ENCODE peak calls at places on chromosomes 3 and 15, in five cellular contexts. K, Y, J, Z and H are unnamed samples.

GRCh38 chr3:162338514-162338913 is 841.9 kb downstream of the OTOL1 start:
- DNase-seq in K (no peak), Y (no peak), J (no peak), Z (no peak), H (no peak)

GRCh38 chr15:65305144-65305758 is 774 bp downstream of the RNU5B-1 start:
- DNase-seq in K (no peak), Y (no peak), J (no peak), Z (no peak), H (peak; percentile 46)

GRCh38 chr3:35183915-35184675 is 455.2 kb upstream of the ARPP21 start:
- DNase-seq in K (no peak), Y (no peak), J (no peak), Z (no peak), H (no peak)

GRCh38 chr3:16290827-16291196 is 25.8 kb downstream of the OXNAD1 start:
- DNase-seq in K (no peak), Y (no peak), J (no peak), Z (no peak), H (no peak)

GRCh38 chr15:39918688-39919385 is 1.2 kb downstream of the GPR176 start:
- DNase-seq in K (no peak), Y (no peak), J (peak; percentile 53), Z (no peak), H (no peak)

GRCh38 chr3:72158639-72159005 is 373.7 kb upstream of the PROK2 start:
- DNase-seq in K (peak; percentile 39), Y (no peak), J (no peak), Z (no peak), H (no peak)

GRCh38 chr15:42069025-42069424 is 25.3 kb downstream of the PLA2G4D start:
- DNase-seq in K (no peak), Y (no peak), J (no peak), Z (no peak), H (no peak)

GRCh38 chr15:73388256-73388781 is 19.6 kb upstream of the HCN4 start:
- DNase-seq in K (no peak), Y (peak; percentile 51), J (peak; percentile 66), Z (no peak), H (no peak)

GRCh38 chr3:17852217-17852616 is 109.8 kb upstream of the TBC1D5 start:
- DNase-seq in K (no peak), Y (no peak), J (no peak), Z (no peak), H (no peak)

GRCh38 chr3:69763458-69763857 is 24.2 kb downstream of the MITF start:
- DNase-seq in K (no peak), Y (no peak), J (no peak), Z (no peak), H (no peak)

GRCh38 chr3:184335661-184336483 is 1.5 kb upstream of the FAM131A start:
- DNase-seq in K (peak; percentile 95), Y (peak; percentile 94), J (peak; percentile 81), Z (peak; percentile 87), H (peak; percentile 75)

GRCh38 chr15:58070801-58071418 is 5.4 kb upstream of the ALDH1A2 start:
- DNase-seq in K (peak; percentile 80), Y (peak; percentile 72), J (peak; percentile 61), Z (peak; percentile 47), H (peak; percentile 39)

GRCh38 chr15:79208179-79208578 is 74.3 kb upstream of the ANKRD34C start:
- DNase-seq in K (no peak), Y (no peak), J (no peak), Z (no peak), H (no peak)

GRCh38 chr3:191356586-191357439 is 26.5 kb upstream of the UTS2B start:
- DNase-seq in K (no peak), Y (no peak), J (no peak), Z (peak; percentile 62), H (peak; percentile 6)

GRCh38 chr3:114867359-114867758 is 279.7 kb downstream of the ZBTB20 start:
- DNase-seq in K (no peak), Y (no peak), J (no peak), Z (no peak), H (no peak)

GRCh38 chr15:73171711-73172110 is 119.4 kb downstream of the NEO1 start:
- DNase-seq in K (no peak), Y (no peak), J (no peak), Z (no peak), H (no peak)

GRCh38 chr15:62566248-62566647 is 401.2 kb upstream of the C2CD4B start:
- DNase-seq in K (no peak), Y (no peak), J (no peak), Z (no peak), H (no peak)

GRCh38 chr15:87154771-87155170 is 1075.1 kb downstream of the AGBL1 start:
- DNase-seq in K (no peak), Y (no peak), J (no peak), Z (no peak), H (no peak)

GRCh38 chr15:20340331-20340811 is 201.2 kb downstream of the GOLGA6L6 start:
- DNase-seq in K (peak; percentile 58), Y (peak; percentile 90), J (no peak), Z (peak; percentile 80), H (no peak)

GRCh38 chr3:12990781-12991480 is 82.3 kb downstream of the IQSEC1 start:
- DNase-seq in K (no peak), Y (no peak), J (peak; percentile 76), Z (no peak), H (no peak)

GRCh38 chr3:170839518-170840100 is 30.4 kb downstream of the RPL22L1 start:
- DNase-seq in K (no peak), Y (no peak), J (peak; percentile 47), Z (no peak), H (no peak)

GRCh38 chr3:134197681-134198261 is 52.9 kb downstream of the RYK start:
- DNase-seq in K (no peak), Y (no peak), J (peak; percentile 81), Z (no peak), H (peak; percentile 57)

GRCh38 chr3:172341482-172342059 is 106.7 kb downstream of the GHSR start:
- DNase-seq in K (peak; percentile 12), Y (no peak), J (peak; percentile 69), Z (no peak), H (peak; percentile 42)

GRCh38 chr3:112302881-112303761 is 9.1 kb upstream of the SLC9C1 start:
- DNase-seq in K (no peak), Y (no peak), J (no peak), Z (no peak), H (no peak)

GRCh38 chr15:77282333-77282732 is 137.6 kb downstream of the PEAK1 start:
- DNase-seq in K (no peak), Y (no peak), J (no peak), Z (no peak), H (no peak)

GRCh38 chr15:32669870-32670623 is 28.5 kb downstream of the SCG5 start:
- DNase-seq in K (no peak), Y (no peak), J (no peak), Z (no peak), H (no peak)

GRCh38 chr3:143502101-143502500 is 346.2 kb downstream of the SLC9A9 start:
- DNase-seq in K (no peak), Y (no peak), J (no peak), Z (no peak), H (no peak)